ENCODE peak calls at places on chromosomes 2 and 18, in seven cellular contexts. One of them, this sample, is unnamed.

GRCh38 chr2:118269408-118270051 is 181.3 kb downstream of the INSIG2 start:
- DNase-seq in T follicular helper cell: no peak
- DNase-seq in KG1: no peak
- DNase-seq in stimulated activated CD4-positive, alpha-beta T cell treated with anti-CD3 and anti-CD28 coated beads, Interleukin-1b, Interleukin-23, amount 100 ng/mL, for 24 hours: no peak
- DNase-seq in NCI-H2171 treated with DMSO at 0.1 percent for 48 hours: no peak
- DNase-seq in amniotic stem cell: no peak
- DNase-seq in cardiac muscle cell: no peak
- DNase-seq in this sample: peak

GRCh38 chr2:198309673-198310280 is 505.4 kb downstream of the PLCL1 start:
- DNase-seq in T follicular helper cell: peak
- DNase-seq in KG1: peak
- DNase-seq in stimulated activated CD4-positive, alpha-beta T cell treated with anti-CD3 and anti-CD28 coated beads, Interleukin-1b, Interleukin-23, amount 100 ng/mL, for 24 hours: peak
- DNase-seq in cardiac muscle cell: peak
- DNase-seq in amniotic stem cell: no peak
- DNase-seq in NCI-H2171 treated with DMSO at 0.1 percent for 48 hours: peak
- DNase-seq in this sample: peak

GRCh38 chr18:79392226-79392625 is 3.5 kb upstream of the NFATC1 start:
- DNase-seq in amniotic stem cell: no peak
- DNase-seq in KG1: no peak
- DNase-seq in stimulated activated CD4-positive, alpha-beta T cell treated with anti-CD3 and anti-CD28 coated beads, Interleukin-1b, Interleukin-23, amount 100 ng/mL, for 24 hours: no peak
- DNase-seq in T follicular helper cell: no peak
- DNase-seq in cardiac muscle cell: no peak
- DNase-seq in NCI-H2171 treated with DMSO at 0.1 percent for 48 hours: no peak
- DNase-seq in this sample: no peak

GRCh38 chr2:199278099-199278498 is 179.6 kb downstream of the SATB2 start:
- DNase-seq in stimulated activated CD4-positive, alpha-beta T cell treated with anti-CD3 and anti-CD28 coated beads, Interleukin-1b, Interleukin-23, amount 100 ng/mL, for 24 hours: no peak
- DNase-seq in T follicular helper cell: no peak
- DNase-seq in KG1: no peak
- DNase-seq in amniotic stem cell: no peak
- DNase-seq in cardiac muscle cell: no peak
- DNase-seq in NCI-H2171 treated with DMSO at 0.1 percent for 48 hours: peak
- DNase-seq in this sample: no peak

GRCh38 chr2:52390651-52391050 is 1358.7 kb upstream of the NRXN1 start:
- DNase-seq in T follicular helper cell: no peak
- DNase-seq in amniotic stem cell: no peak
- DNase-seq in cardiac muscle cell: no peak
- DNase-seq in NCI-H2171 treated with DMSO at 0.1 percent for 48 hours: no peak
- DNase-seq in KG1: no peak
- DNase-seq in stimulated activated CD4-positive, alpha-beta T cell treated with anti-CD3 and anti-CD28 coated beads, Interleukin-1b, Interleukin-23, amount 100 ng/mL, for 24 hours: no peak
- DNase-seq in this sample: no peak

GRCh38 chr2:233469261-233470006 is 97.1 kb downstream of the USP40 start:
- DNase-seq in NCI-H2171 treated with DMSO at 0.1 percent for 48 hours: no peak
- DNase-seq in stimulated activated CD4-positive, alpha-beta T cell treated with anti-CD3 and anti-CD28 coated beads, Interleukin-1b, Interleukin-23, amount 100 ng/mL, for 24 hours: no peak
- DNase-seq in cardiac muscle cell: no peak
- DNase-seq in amniotic stem cell: no peak
- DNase-seq in T follicular helper cell: no peak
- DNase-seq in KG1: no peak
- DNase-seq in this sample: no peak

GRCh38 chr2:147211484-147211883 is 633.3 kb upstream of the ACVR2A start:
- DNase-seq in cardiac muscle cell: no peak
- DNase-seq in amniotic stem cell: no peak
- DNase-seq in T follicular helper cell: no peak
- DNase-seq in NCI-H2171 treated with DMSO at 0.1 percent for 48 hours: no peak
- DNase-seq in stimulated activated CD4-positive, alpha-beta T cell treated with anti-CD3 and anti-CD28 coated beads, Interleukin-1b, Interleukin-23, amount 100 ng/mL, for 24 hours: no peak
- DNase-seq in KG1: no peak
- DNase-seq in this sample: no peak

GRCh38 chr18:23573948-23574431 is 12.3 kb downstream of the NPC1 start:
- DNase-seq in stimulated activated CD4-positive, alpha-beta T cell treated with anti-CD3 and anti-CD28 coated beads, Interleukin-1b, Interleukin-23, amount 100 ng/mL, for 24 hours: no peak
- DNase-seq in NCI-H2171 treated with DMSO at 0.1 percent for 48 hours: no peak
- DNase-seq in KG1: no peak
- DNase-seq in T follicular helper cell: no peak
- DNase-seq in cardiac muscle cell: peak
- DNase-seq in amniotic stem cell: no peak
- DNase-seq in this sample: no peak

GRCh38 chr2:113370030-113370429 is 67.5 kb upstream of the ZNG1B start:
- DNase-seq in NCI-H2171 treated with DMSO at 0.1 percent for 48 hours: no peak
- DNase-seq in stimulated activated CD4-positive, alpha-beta T cell treated with anti-CD3 and anti-CD28 coated beads, Interleukin-1b, Interleukin-23, amount 100 ng/mL, for 24 hours: no peak
- DNase-seq in T follicular helper cell: no peak
- DNase-seq in KG1: no peak
- DNase-seq in amniotic stem cell: no peak
- DNase-seq in cardiac muscle cell: no peak
- DNase-seq in this sample: no peak

GRCh38 chr2:69180974-69181373 is 168.0 kb downstream of the ANTXR1 start:
- DNase-seq in KG1: no peak
- DNase-seq in T follicular helper cell: no peak
- DNase-seq in amniotic stem cell: no peak
- DNase-seq in NCI-H2171 treated with DMSO at 0.1 percent for 48 hours: no peak
- DNase-seq in cardiac muscle cell: no peak
- DNase-seq in stimulated activated CD4-positive, alpha-beta T cell treated with anti-CD3 and anti-CD28 coated beads, Interleukin-1b, Interleukin-23, amount 100 ng/mL, for 24 hours: no peak
- DNase-seq in this sample: no peak

GRCh38 chr2:86020984-86021383 is 84.7 kb downstream of the POLR1A start:
- DNase-seq in cardiac muscle cell: peak
- DNase-seq in amniotic stem cell: no peak
- DNase-seq in KG1: no peak
- DNase-seq in stimulated activated CD4-positive, alpha-beta T cell treated with anti-CD3 and anti-CD28 coated beads, Interleukin-1b, Interleukin-23, amount 100 ng/mL, for 24 hours: no peak
- DNase-seq in NCI-H2171 treated with DMSO at 0.1 percent for 48 hours: no peak
- DNase-seq in T follicular helper cell: no peak
- DNase-seq in this sample: no peak

GRCh38 chr2:50746526-50746925 is 285.4 kb downstream of the NRXN1 start:
- DNase-seq in NCI-H2171 treated with DMSO at 0.1 percent for 48 hours: peak
- DNase-seq in stimulated activated CD4-positive, alpha-beta T cell treated with anti-CD3 and anti-CD28 coated beads, Interleukin-1b, Interleukin-23, amount 100 ng/mL, for 24 hours: no peak
- DNase-seq in amniotic stem cell: no peak
- DNase-seq in cardiac muscle cell: peak
- DNase-seq in T follicular helper cell: no peak
- DNase-seq in KG1: no peak
- DNase-seq in this sample: peak

GRCh38 chr18:48543228-48543627 is 4.4 kb downstream of the CTIF start:
- DNase-seq in cardiac muscle cell: no peak
- DNase-seq in KG1: no peak
- DNase-seq in T follicular helper cell: no peak
- DNase-seq in amniotic stem cell: no peak
- DNase-seq in NCI-H2171 treated with DMSO at 0.1 percent for 48 hours: no peak
- DNase-seq in stimulated activated CD4-positive, alpha-beta T cell treated with anti-CD3 and anti-CD28 coated beads, Interleukin-1b, Interleukin-23, amount 100 ng/mL, for 24 hours: peak
- DNase-seq in this sample: no peak

GRCh38 chr2:60806988-60807681 is 51.1 kb downstream of the PAPOLG start:
- DNase-seq in stimulated activated CD4-positive, alpha-beta T cell treated with anti-CD3 and anti-CD28 coated beads, Interleukin-1b, Interleukin-23, amount 100 ng/mL, for 24 hours: peak
- DNase-seq in cardiac muscle cell: peak
- DNase-seq in amniotic stem cell: no peak
- DNase-seq in KG1: no peak
- DNase-seq in NCI-H2171 treated with DMSO at 0.1 percent for 48 hours: peak
- DNase-seq in T follicular helper cell: no peak
- DNase-seq in this sample: no peak

GRCh38 chr2:120682654-120683053 is 53.0 kb upstream of the GLI2 start:
- DNase-seq in T follicular helper cell: no peak
- DNase-seq in stimulated activated CD4-positive, alpha-beta T cell treated with anti-CD3 and anti-CD28 coated beads, Interleukin-1b, Interleukin-23, amount 100 ng/mL, for 24 hours: no peak
- DNase-seq in NCI-H2171 treated with DMSO at 0.1 percent for 48 hours: no peak
- DNase-seq in KG1: no peak
- DNase-seq in cardiac muscle cell: no peak
- DNase-seq in amniotic stem cell: no peak
- DNase-seq in this sample: no peak

GRCh38 chr18:38081516-38081915 is 515.9 kb upstream of the CELF4 start:
- DNase-seq in NCI-H2171 treated with DMSO at 0.1 percent for 48 hours: no peak
- DNase-seq in cardiac muscle cell: no peak
- DNase-seq in T follicular helper cell: no peak
- DNase-seq in stimulated activated CD4-positive, alpha-beta T cell treated with anti-CD3 and anti-CD28 coated beads, Interleukin-1b, Interleukin-23, amount 100 ng/mL, for 24 hours: no peak
- DNase-seq in amniotic stem cell: no peak
- DNase-seq in KG1: no peak
- DNase-seq in this sample: no peak

GRCh38 chr2:240398711-240399267 is 36.7 kb upstream of the GPC1 start:
- DNase-seq in amniotic stem cell: no peak
- DNase-seq in NCI-H2171 treated with DMSO at 0.1 percent for 48 hours: no peak
- DNase-seq in T follicular helper cell: no peak
- DNase-seq in cardiac muscle cell: no peak
- DNase-seq in KG1: no peak
- DNase-seq in stimulated activated CD4-positive, alpha-beta T cell treated with anti-CD3 and anti-CD28 coated beads, Interleukin-1b, Interleukin-23, amount 100 ng/mL, for 24 hours: no peak
- DNase-seq in this sample: no peak

GRCh38 chr2:102103992-102104871 is 38.3 kb upstream of the IL1R1 start:
- DNase-seq in stimulated activated CD4-positive, alpha-beta T cell treated with anti-CD3 and anti-CD28 coated beads, Interleukin-1b, Interleukin-23, amount 100 ng/mL, for 24 hours: peak
- DNase-seq in cardiac muscle cell: peak
- DNase-seq in NCI-H2171 treated with DMSO at 0.1 percent for 48 hours: no peak
- DNase-seq in KG1: peak
- DNase-seq in T follicular helper cell: no peak
- DNase-seq in amniotic stem cell: peak
- DNase-seq in this sample: no peak

GRCh38 chr2:44118257-44118656 is 50.4 kb upstream of the PPM1B start:
- DNase-seq in T follicular helper cell: no peak
- DNase-seq in amniotic stem cell: no peak
- DNase-seq in KG1: no peak
- DNase-seq in NCI-H2171 treated with DMSO at 0.1 percent for 48 hours: no peak
- DNase-seq in cardiac muscle cell: peak
- DNase-seq in stimulated activated CD4-positive, alpha-beta T cell treated with anti-CD3 and anti-CD28 coated beads, Interleukin-1b, Interleukin-23, amount 100 ng/mL, for 24 hours: no peak
- DNase-seq in this sample: no peak

GRCh38 chr18:24514439-24514838 is 54.0 kb downstream of the HRH4 start:
- DNase-seq in amniotic stem cell: no peak
- DNase-seq in cardiac muscle cell: peak
- DNase-seq in stimulated activated CD4-positive, alpha-beta T cell treated with anti-CD3 and anti-CD28 coated beads, Interleukin-1b, Interleukin-23, amount 100 ng/mL, for 24 hours: no peak
- DNase-seq in NCI-H2171 treated with DMSO at 0.1 percent for 48 hours: peak
- DNase-seq in KG1: no peak
- DNase-seq in T follicular helper cell: no peak
- DNase-seq in this sample: peak